ENCODE peak calls at places on chromosomes 2 and 18, in nine cellular contexts. H, I, L, J, P, E, N, G and X are unnamed samples.
A peak's percentile ranks its signal among the peaks of the same experiment; 100 is the strongest.

GRCh38 chr2:103664690-103665089 is 902.9 kb downstream of the TMEM182 start:
- DNase-seq in I (no peak), P (no peak), E (no peak), H (no peak), J (no peak), L (no peak), N (no peak), G (no peak), X (no peak)

GRCh38 chr18:34222396-34223163 is 2.1 kb downstream of the NOL4 start:
- DNase-seq in J (peak; percentile 54), P (no peak), H (no peak), L (peak; percentile 56), G (peak; percentile 70), E (no peak), I (no peak), N (no peak), X (peak; percentile 64)

GRCh38 chr18:79544386-79544963 is 135.1 kb upstream of the CTDP1 start:
- DNase-seq in L (no peak), E (no peak), N (no peak), J (no peak), P (no peak), I (no peak), G (no peak), H (no peak), X (peak; percentile 64)

GRCh38 chr18:63342206-63342605 is 22.6 kb upstream of the BCL2 start:
- DNase-seq in L (peak; percentile 53), G (peak; percentile 61), E (no peak), J (no peak), I (peak; percentile 3), H (no peak), P (peak; percentile 22), N (no peak), X (no peak)

GRCh38 chr18:68103561-68103960 is 587.0 kb upstream of the DSEL start:
- DNase-seq in H (no peak), E (no peak), J (no peak), N (no peak), L (no peak), G (no peak), P (no peak), I (no peak), X (no peak)

GRCh38 chr2:119225084-119225864 is 1.6 kb downstream of the STEAP3 start:
- DNase-seq in J (peak; percentile 29), L (no peak), E (peak; percentile 31), P (no peak), H (no peak), G (peak; percentile 31), N (no peak), I (no peak), X (no peak)

GRCh38 chr2:239519921-239520585 is 119.2 kb upstream of the HDAC4 start:
- DNase-seq in H (no peak), N (no peak), G (no peak), E (no peak), L (no peak), J (no peak), I (no peak), P (no peak), X (no peak)

GRCh38 chr18:36451454-36452251 is 154.1 kb downstream of the FHOD3 start:
- DNase-seq in J (peak; percentile 22), P (no peak), H (no peak), L (no peak), G (no peak), E (no peak), I (no peak), N (no peak), X (no peak)

GRCh38 chr2:203934006-203934632 is 2.4 kb upstream of the ICOS start:
- DNase-seq in I (no peak), G (no peak), E (no peak), N (no peak), L (no peak), P (no peak), J (no peak), H (peak; percentile 32), X (no peak)

GRCh38 chr18:25310045-25310444 is 41.9 kb downstream of the ZNF521 start:
- DNase-seq in E (no peak), P (peak; percentile 40), G (peak; percentile 20), J (peak; percentile 63), I (no peak), H (no peak), N (no peak), L (no peak), X (no peak)

GRCh38 chr2:14633031-14633430 is 514 bp downstream of the LRATD1 start:
- DNase-seq in L (peak; percentile 11), P (no peak), J (peak; percentile 41), G (no peak), N (no peak), E (peak; percentile 35), I (no peak), H (no peak), X (peak; percentile 57)

GRCh38 chr2:9941196-9941995 is 10.1 kb upstream of the GRHL1 start:
- DNase-seq in L (no peak), H (no peak), N (no peak), E (no peak), P (peak; percentile 85), G (peak; percentile 24), J (peak; percentile 66), I (no peak), X (no peak)

GRCh38 chr2:6772366-6772710 is 93.4 kb downstream of the CMPK2 start:
- DNase-seq in G (peak; percentile 18), L (no peak), E (no peak), H (no peak), I (no peak), P (no peak), N (no peak), J (peak; percentile 41), X (no peak)

GRCh38 chr2:19073522-19073921 is 284.9 kb downstream of the OSR1 start:
- DNase-seq in G (no peak), I (no peak), H (no peak), J (peak; percentile 77), N (no peak), L (no peak), E (no peak), P (peak; percentile 23), X (no peak)

GRCh38 chr2:201235865-201236811 is 24.2 kb upstream of the CASP8 start:
- DNase-seq in E (peak; percentile 37), P (peak; percentile 95), J (peak; percentile 80), N (peak; percentile 81), I (peak; percentile 21), H (peak; percentile 58), L (peak; percentile 46), G (peak; percentile 76), X (peak; percentile 69)

GRCh38 chr2:212970132-212970531 is 181.3 kb downstream of the IKZF2 start:
- DNase-seq in H (no peak), E (no peak), I (no peak), G (no peak), P (peak; percentile 62), J (peak; percentile 58), N (no peak), L (no peak), X (no peak)

GRCh38 chr2:160324161-160324768 is 124.2 kb upstream of the ITGB6 start:
- DNase-seq in G (peak; percentile 50), J (peak; percentile 58), N (peak; percentile 67), I (no peak), E (peak; percentile 67), H (peak; percentile 45), P (peak; percentile 50), L (peak; percentile 53), X (peak; percentile 68)

GRCh38 chr2:39938035-39938835 is 159.2 kb upstream of the THUMPD2 start:
- DNase-seq in E (no peak), H (no peak), G (no peak), P (peak; percentile 91), J (peak; percentile 56), L (no peak), I (no peak), N (no peak), X (no peak)

GRCh38 chr2:19364014-19364413 is 5.6 kb upstream of the OSR1 start:
- DNase-seq in I (no peak), P (no peak), L (no peak), N (no peak), G (no peak), J (no peak), E (no peak), H (no peak), X (no peak)

GRCh38 chr18:79724299-79725080 is 44.9 kb downstream of the CTDP1 start:
- DNase-seq in G (no peak), E (no peak), J (no peak), I (no peak), H (no peak), P (no peak), N (no peak), L (no peak), X (no peak)

GRCh38 chr2:230949966-230950832 is 25.2 kb upstream of the GPR55 start:
- DNase-seq in P (no peak), J (no peak), E (no peak), G (peak; percentile 97), I (no peak), N (no peak), L (no peak), H (no peak), X (no peak)

GRCh38 chr2:145221511-145221910 is 701.6 kb upstream of the ZEB2 start:
- DNase-seq in L (no peak), H (no peak), I (no peak), N (no peak), G (no peak), J (no peak), P (peak; percentile 3), E (no peak), X (no peak)

GRCh38 chr2:153479527-153479926 is 965 bp upstream of the RPRM start:
- DNase-seq in J (no peak), G (no peak), L (no peak), H (no peak), E (no peak), I (no peak), P (no peak), N (no peak), X (no peak)

GRCh38 chr2:119367472-119368099 is 809 bp downstream of the DBI start:
- DNase-seq in L (peak; percentile 48), H (peak; percentile 11), J (peak; percentile 46), G (peak; percentile 64), P (peak; percentile 8), E (peak; percentile 60), I (no peak), N (peak; percentile 73), X (peak; percentile 85)

GRCh38 chr2:1791670-1792069 is 47.4 kb upstream of the PXDN start:
- DNase-seq in I (no peak), E (no peak), P (peak; percentile 64), L (no peak), J (no peak), G (no peak), H (no peak), N (no peak), X (no peak)